ENCODE peak calls at places on chromosomes 7 and 10, in six cellular contexts. S is left ventricle myocardium inferior; H is body of pancreas; A is AG04450; C is CD4-positive, alpha-beta memory T cell; L is cardiac muscle cell. I is an unnamed sample.

GRCh38 chr7:142863891-142864685 is 9.2 kb downstream of the EPHB6 start:
- DNase-seq in L (no peak), A (no peak), C (no peak), H (no peak), S (no peak), I (no peak)

GRCh38 chr7:137342340-137342739 is 1.2 kb downstream of the PTN start:
- DNase-seq in C (no peak), S (no peak), H (no peak), A (no peak), L (no peak), I (no peak)

GRCh38 chr7:128721376-128721775 is 17.8 kb upstream of the CALU start:
- DNase-seq in L (no peak), C (no peak), A (no peak), H (no peak), S (no peak), I (no peak)

GRCh38 chr7:93402944-93403343 is 170.8 kb downstream of the VPS50 start:
- DNase-seq in S (no peak), A (no peak), C (no peak), H (no peak), L (no peak), I (no peak)

GRCh38 chr10:116752563-116752962 is 10.2 kb upstream of the HSPA12A start:
- DNase-seq in A (no peak), L (peak; percentile 16), H (no peak), C (no peak), S (no peak), I (no peak)

GRCh38 chr10:123648595-123648994 is 17.6 kb upstream of the GPR26 start:
- DNase-seq in S (no peak), C (no peak), A (no peak), H (no peak), L (no peak), I (no peak)

GRCh38 chr10:70055550-70055949 is 2.9 kb downstream of the MACROH2A2 start:
- DNase-seq in L (no peak), S (no peak), C (no peak), H (no peak), A (no peak), I (no peak)

GRCh38 chr7:113912881-113913280 is 5.9 kb downstream of the PPP1R3A start:
- DNase-seq in L (no peak), A (no peak), C (no peak), H (no peak), S (no peak), I (no peak)

GRCh38 chr7:151490706-151491105 is 29.0 kb downstream of the RHEB start:
- DNase-seq in S (no peak), A (no peak), C (no peak), L (no peak), H (no peak), I (no peak)

GRCh38 chr7:119320316-119320715 is 952.7 kb upstream of the KCND2 start:
- DNase-seq in A (no peak), S (no peak), C (no peak), H (no peak), L (no peak), I (no peak)

GRCh38 chr10:47380341-47381215 is 3.5 kb downstream of the ZNF488 start:
- DNase-seq in L (no peak), S (no peak), H (peak; percentile 47), C (no peak), A (no peak), I (no peak)

GRCh38 chr10:120588311-120588710 is 131.3 kb downstream of the PLPP4 start:
- DNase-seq in H (no peak), C (no peak), L (no peak), S (no peak), A (no peak), I (no peak)

GRCh38 chr10:117551322-117552155 is 9.0 kb downstream of the EMX2 start:
- DNase-seq in L (no peak), A (no peak), C (no peak), S (no peak), H (no peak), I (no peak)

GRCh38 chr7:129170373-129171021 is 17.9 kb upstream of the SMO start:
- DNase-seq in C (no peak), A (no peak), L (no peak), S (no peak), H (no peak), I (no peak)

GRCh38 chr7:143279186-143280098 is 5.3 kb upstream of the TMEM139 start:
- DNase-seq in S (no peak), C (peak; percentile 59), A (no peak), H (no peak), L (peak; percentile 93), I (no peak)

GRCh38 chr7:7181519-7182155 is 707 bp upstream of the C1GALT1 start:
- DNase-seq in S (no peak), A (no peak), H (peak; percentile 35), C (peak; percentile 80), L (peak; percentile 45), I (no peak)

GRCh38 chr7:22667562-22668239 is 59.3 kb upstream of the IL6 start:
- DNase-seq in C (no peak), H (no peak), S (no peak), A (peak; percentile 57), L (peak; percentile 32), I (no peak)

GRCh38 chr10:31751401-31752080 is 177.1 kb downstream of the ARHGAP12 start:
- DNase-seq in A (no peak), L (no peak), C (no peak), S (no peak), H (no peak), I (peak; percentile 44)

GRCh38 chr10:77835669-77836086 is 90.9 kb downstream of the DLG5 start:
- DNase-seq in H (no peak), L (peak; percentile 56), S (peak; percentile 40), A (no peak), C (no peak), I (peak; percentile 80)

GRCh38 chr10:9833871-9834454 is 1183.7 kb upstream of the CELF2 start:
- DNase-seq in H (no peak), A (no peak), L (no peak), C (no peak), S (no peak), I (no peak)

GRCh38 chr10:101287922-101288638 is 58.8 kb upstream of the LBX1 start:
- DNase-seq in C (no peak), A (no peak), H (peak; percentile 21), L (peak; percentile 39), S (no peak), I (no peak)

GRCh38 chr7:64515781-64516180 is 47.1 kb downstream of the ZNF680 start:
- DNase-seq in A (no peak), S (no peak), L (peak; percentile 46), C (no peak), H (no peak), I (no peak)

GRCh38 chr7:64516451-64516850 is 46.4 kb downstream of the ZNF680 start:
- DNase-seq in H (no peak), C (no peak), L (peak; percentile 18), S (no peak), A (no peak), I (no peak)

DNA sequence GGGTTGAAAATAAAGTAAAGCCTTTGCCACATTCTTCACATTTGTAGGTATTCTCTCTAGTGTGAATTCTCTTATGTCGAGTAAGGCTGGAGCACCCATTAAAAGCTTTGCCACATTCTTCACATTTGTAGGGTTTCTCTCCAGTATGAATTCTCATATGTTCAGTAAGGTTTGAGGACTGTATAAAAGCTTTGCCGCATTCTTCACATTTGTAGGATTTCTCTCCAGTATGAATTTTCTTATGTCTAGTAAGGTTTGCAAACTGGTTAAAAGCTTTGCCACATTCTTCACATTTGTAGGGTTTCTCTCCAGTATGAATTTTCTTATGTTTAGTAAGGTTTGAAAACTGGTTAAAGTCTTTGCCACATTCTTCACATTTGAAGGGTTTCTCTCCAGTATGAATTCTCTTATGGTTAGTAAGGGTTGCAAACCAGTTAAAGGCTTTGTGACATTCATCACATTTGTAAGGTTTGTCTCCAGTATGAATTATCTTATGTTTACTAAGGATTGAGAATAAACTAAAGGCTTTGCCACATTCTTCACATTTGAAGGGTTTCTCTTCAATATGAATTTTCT is 41.4 kb downstream of the ZNF680 start:
- DNase-seq in L (no peak), A (no peak), H (no peak), C (no peak), S (no peak), I (no peak)
- H3K9me3 ChIP-seq in L (peaks cover 3% of the 10 kb centered on the region), A (peaks cover 4% of the 10 kb centered on the region), H (peaks cover 7% of the 10 kb centered on the region), C (no peaks in the 10 kb centered on the region), S (peaks cover 100% of the 10 kb centered on the region), I (no peaks in the 10 kb centered on the region)

GRCh38 chr7:157952050-157952667 is 615.4 kb downstream of the DNAJB6 start:
- DNase-seq in C (no peak), A (no peak), L (no peak), S (no peak), H (no peak), I (no peak)
- H3K9me3 ChIP-seq in C (no peaks in the 10 kb centered on the region), A (peaks cover 69% of the 10 kb centered on the region), L (no peaks in the 10 kb centered on the region), S (peaks cover 26% of the 10 kb centered on the region), H (no peaks in the 10 kb centered on the region), I (no peaks in the 10 kb centered on the region)

DNA sequence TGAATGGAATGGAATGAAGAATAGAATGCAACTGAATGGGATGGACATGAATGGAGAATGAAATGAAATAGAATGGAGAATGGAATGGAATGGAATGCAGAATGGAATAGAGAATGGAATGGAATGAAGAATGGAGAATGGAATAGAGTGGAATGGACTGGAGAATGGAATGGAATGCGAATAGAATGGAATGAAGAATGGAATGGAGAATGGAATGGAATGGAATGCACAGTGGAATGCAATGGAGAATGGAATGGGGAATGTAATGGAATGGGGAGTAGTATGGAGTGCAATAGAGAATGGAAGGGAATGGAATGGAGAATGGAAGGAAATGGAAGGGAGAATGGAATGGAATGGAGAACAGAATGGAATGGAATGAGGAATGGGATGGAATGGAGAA is 93.4 kb downstream of the NSUN6 start:
- DNase-seq in H (no peak), S (no peak), C (no peak), A (no peak), L (no peak), I (no peak)
- H3K9me3 ChIP-seq in H (no peaks in the 10 kb centered on the region), S (peaks cover 45% of the 10 kb centered on the region), C (no peaks in the 10 kb centered on the region), A (peaks cover 31% of the 10 kb centered on the region), L (no peaks in the 10 kb centered on the region), I (no peaks in the 10 kb centered on the region)

DNA sequence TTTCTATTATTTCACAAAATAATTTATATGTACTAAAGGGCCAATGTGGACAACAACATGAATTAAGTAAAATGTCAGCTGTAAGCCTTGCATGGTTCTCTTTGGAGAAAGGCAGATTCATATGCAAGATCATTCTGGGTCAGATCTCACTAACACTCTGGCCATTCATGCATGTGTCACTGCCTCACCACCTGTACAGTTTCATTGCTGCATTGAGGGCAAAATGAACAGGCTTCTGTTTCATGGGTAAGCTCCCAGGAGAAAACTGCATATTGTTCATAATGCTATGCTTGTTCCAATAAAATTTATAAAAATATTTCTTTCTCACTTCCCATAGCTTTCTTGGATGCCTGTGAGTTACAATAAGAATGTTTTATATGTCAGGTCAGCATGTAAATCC is 275.2 kb downstream of the ZNF248 start:
- DNase-seq in H (no peak), C (no peak), L (no peak), S (no peak), A (no peak), I (no peak)
- H3K9me3 ChIP-seq in H (no peaks in the 10 kb centered on the region), C (no peaks in the 10 kb centered on the region), L (peaks cover 2% of the 10 kb centered on the region), S (no peaks in the 10 kb centered on the region), A (peaks cover 17% of the 10 kb centered on the region), I (no peaks in the 10 kb centered on the region)

GRCh38 chr7:57774300-57774699 is 324.3 kb downstream of the ZNF716 start:
- DNase-seq in H (no peak), S (no peak), A (no peak), C (no peak), L (no peak), I (no peak)
- H3K9me3 ChIP-seq in H (no peaks in the 10 kb centered on the region), S (no peaks in the 10 kb centered on the region), A (peaks cover 84% of the 10 kb centered on the region), C (no peaks in the 10 kb centered on the region), L (no peaks in the 10 kb centered on the region), I (no peaks in the 10 kb centered on the region)

I was measured in right cardiac atrium.